ENCODE peak calls at places on chromosomes 11 and 22, in seven cellular contexts. J is neuronal stem cell, P is mesenchymal stem cell, G is IMR-90, Z is H9, B is H1, O is trophoblast cell. X is an unnamed sample.

GRCh38 chr11:36311926-36312592 is 16.0 kb downstream of the PRR5L start:
- DNase-seq in J (no peak), P (no peak), G (peak), Z (no peak), B (no peak), O (no peak), X (no peak)

GRCh38 chr11:10480026-10480425 is 25.0 kb downstream of the AMPD3 start:
- DNase-seq in J (no peak), P (no peak), G (no peak), Z (no peak), B (no peak), O (no peak), X (no peak)

GRCh38 chr11:86906198-86906597 is 49.0 kb downstream of the FZD4 start:
- DNase-seq in J (no peak), P (no peak), G (no peak), Z (no peak), B (no peak), O (no peak), X (no peak)

GRCh38 chr11:118126082-118126838 is 26.4 kb downstream of the SCN4B start:
- DNase-seq in J (no peak), P (no peak), G (no peak), Z (no peak), B (no peak), O (no peak), X (peak)

GRCh38 chr11:32006799-32007388 is 84.0 kb upstream of the RCN1 start:
- DNase-seq in J (peak), P (peak), G (peak), Z (peak), B (no peak), O (no peak), X (peak)

GRCh38 chr22:23774922-23775436 is 2.3 kb downstream of the MMP11 start:
- DNase-seq in J (no peak), P (peak), G (peak), Z (no peak), B (no peak), O (no peak), X (peak)

GRCh38 chr11:72624496-72625201 is 49.6 kb downstream of the PDE2A start:
- DNase-seq in J (no peak), P (peak), G (no peak), Z (no peak), B (no peak), O (peak), X (no peak)

GRCh38 chr22:20026204-20026908 is 5.4 kb downstream of the TANGO2 start:
- DNase-seq in J (no peak), P (no peak), G (no peak), Z (peak), B (no peak), O (peak), X (no peak)

GRCh38 chr22:20319041-20319744 is 667 bp downstream of the DGCR6L start:
- DNase-seq in J (no peak), P (peak), G (no peak), Z (peak), B (peak), O (peak), X (peak)

GRCh38 chr11:117045196-117045595 is 53.0 kb downstream of the SIK3 start:
- DNase-seq in J (no peak), P (peak), G (peak), Z (no peak), B (no peak), O (no peak), X (no peak)

GRCh38 chr22:46122511-46122971 is 27.8 kb upstream of the PPARA start:
- DNase-seq in J (peak), P (peak), G (peak), Z (peak), B (peak), O (peak), X (peak)

GRCh38 chr11:78857688-78858087 is 283.0 kb upstream of the NARS2 start:
- DNase-seq in J (no peak), P (peak), G (peak), Z (no peak), B (no peak), O (no peak), X (no peak)

GRCh38 chr22:30325065-30325720 is 1.5 kb downstream of the TBC1D10A start:
- DNase-seq in J (no peak), P (peak), G (peak), Z (no peak), B (no peak), O (peak), X (peak)

GRCh38 chr11:76251223-76251575 is 44.9 kb upstream of the WNT11 start:
- DNase-seq in J (no peak), P (no peak), G (no peak), Z (no peak), B (no peak), O (no peak), X (no peak)

GRCh38 chr22:27144345-27144744 is 487.0 kb downstream of the MIAT start:
- DNase-seq in J (no peak), P (no peak), G (no peak), Z (no peak), B (no peak), O (no peak), X (peak)

GRCh38 chr22:22692707-22693530 is 48.5 kb downstream of the GGTLC2 start:
- DNase-seq in J (peak), P (no peak), G (peak), Z (peak), B (peak), O (peak), X (peak)

GRCh38 chr11:121311373-121311772 is 18.8 kb downstream of the SC5D start:
- DNase-seq in J (no peak), P (no peak), G (no peak), Z (no peak), B (no peak), O (no peak), X (no peak)

GRCh38 chr22:46547179-46547882 is 9.9 kb upstream of the CELSR1 start:
- DNase-seq in J (no peak), P (peak), G (peak), Z (no peak), B (no peak), O (peak), X (no peak)

GRCh38 chr11:126410649-126411048 is 55.2 kb downstream of the ST3GAL4 start:
- DNase-seq in J (no peak), P (no peak), G (peak), Z (no peak), B (no peak), O (no peak), X (no peak)

GRCh38 chr11:120932305-120932905 is 91.5 kb upstream of the TBCEL start:
- DNase-seq in J (no peak), P (no peak), G (no peak), Z (no peak), B (no peak), O (no peak), X (peak)

GRCh38 chr11:120525285-120526085 is 13.9 kb downstream of the GRIK4 start:
- DNase-seq in J (no peak), P (no peak), G (no peak), Z (no peak), B (no peak), O (no peak), X (no peak)

GRCh38 chr11:63583288-63583687 is 20.1 kb upstream of the PLAAT2 start:
- DNase-seq in J (no peak), P (no peak), G (no peak), Z (no peak), B (no peak), O (no peak), X (no peak)

GRCh38 chr11:5291207-5291838 is 10.4 kb downstream of the OR51B4 start:
- DNase-seq in J (no peak), P (peak), G (peak), Z (peak), B (no peak), O (no peak), X (peak)

GRCh38 chr11:34960277-34960676 is 43.9 kb downstream of the PDHX start:
- DNase-seq in J (no peak), P (no peak), G (no peak), Z (no peak), B (no peak), O (no peak), X (no peak)

GRCh38 chr22:35172452-35172851 is 84.8 kb upstream of the HMGXB4 start:
- DNase-seq in J (no peak), P (no peak), G (no peak), Z (no peak), B (no peak), O (no peak), X (no peak)

GRCh38 chr22:50056214-50056972 is 1.7 kb downstream of the TTLL8 start:
- DNase-seq in J (no peak), P (no peak), G (no peak), Z (no peak), B (no peak), O (no peak), X (peak)

GRCh38 chr11:17651681-17652080 is 67.7 kb upstream of the MYOD1 start:
- DNase-seq in J (no peak), P (no peak), G (no peak), Z (no peak), B (no peak), O (no peak), X (no peak)

GRCh38 chr11:8906629-8907028 is 4.4 kb upstream of the AKIP1 start:
- DNase-seq in J (no peak), P (peak), G (peak), Z (no peak), B (no peak), O (no peak), X (no peak)

GRCh38 chr22:41021039-41021654 is 70.0 kb downstream of the RBX1 start:
- DNase-seq in J (no peak), P (peak), G (no peak), Z (peak), B (peak), O (peak), X (peak)

GRCh38 chr11:118004543-118005223 is 18.5 kb downstream of the IL10RA start:
- DNase-seq in J (no peak), P (no peak), G (no peak), Z (no peak), B (peak), O (no peak), X (no peak)

GRCh38 chr11:108253176-108253575 is 30.3 kb downstream of the ATM start:
- DNase-seq in J (no peak), P (peak), G (peak), Z (no peak), B (no peak), O (peak), X (peak)

DNA sequence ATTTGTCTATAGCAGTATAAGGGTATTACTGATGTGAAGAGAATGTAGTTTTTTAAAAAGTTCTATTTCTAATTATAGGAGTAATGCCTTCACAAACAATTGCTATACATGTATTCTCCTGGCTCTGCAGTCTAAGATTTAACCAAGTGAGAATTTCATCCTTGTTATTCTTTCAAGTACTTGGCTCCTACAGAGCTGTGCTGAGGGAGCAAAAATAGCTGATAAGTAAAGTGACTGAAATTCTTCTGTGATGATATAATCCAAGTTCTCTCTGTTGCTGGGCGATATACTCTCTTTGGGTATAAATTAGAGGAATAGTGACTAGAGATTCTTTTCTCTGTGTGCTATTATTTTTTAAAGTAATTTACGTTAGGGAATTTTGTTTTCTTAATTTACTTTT is 68.0 kb downstream of the PGR start:
- DNase-seq in J (no peak), P (peak), G (peak), Z (no peak), B (no peak), O (no peak), X (peak)
- H2BK120ac ChIP-seq in J (no peak), P (no peak), G (no peak), Z (no peak), B (no peak), O (no peak), X (no peak)

GRCh38 chr11:1467270-1467669 is 19.3 kb downstream of the MOB2 start:
- DNase-seq in J (no peak), P (no peak), G (no peak), Z (no peak), B (no peak), O (no peak), X (no peak)
- H2BK120ac ChIP-seq in J (no peak), P (no peak), G (no peak), Z (no peak), B (no peak), O (no peak), X (no peak)

GRCh38 chr11:111282663-111283062 is 15.7 kb upstream of the POU2AF3 start:
- DNase-seq in J (no peak), P (no peak), G (no peak), Z (no peak), B (no peak), O (no peak), X (no peak)
- H2BK120ac ChIP-seq in J (no peak), P (no peak), G (no peak), Z (no peak), B (no peak), O (no peak), X (no peak)

GRCh38 chr11:65549088-65549487 is 9.1 kb downstream of the LTBP3 start:
- DNase-seq in J (no peak), P (no peak), G (no peak), Z (no peak), B (no peak), O (no peak), X (no peak)

GRCh38 chr11:65546217-65546958 is 11.8 kb downstream of the LTBP3 start:
- DNase-seq in J (peak), P (peak), G (no peak), Z (peak), B (peak), O (peak), X (peak)

GRCh38 chr11:65551572-65552398 is 6.4 kb downstream of the LTBP3 start:
- DNase-seq in J (no peak), P (no peak), G (peak), Z (peak), B (peak), O (no peak), X (peak)

GRCh38 chr11:65545853-65546216 is 12.3 kb downstream of the LTBP3 start:
- DNase-seq in J (no peak), P (no peak), G (no peak), Z (no peak), B (no peak), O (no peak), X (no peak)

GRCh38 chr11:65547446-65548125 is 10.6 kb downstream of the LTBP3 start:
- DNase-seq in J (no peak), P (no peak), G (no peak), Z (no peak), B (peak), O (no peak), X (no peak)
- H2BK120ac ChIP-seq in J (no peak), P (no peak), G (no peak), Z (no peak), B (no peak), O (no peak), X (no peak)

GRCh38 chr22:28417426-28417825 is 262.2 kb downstream of the TTC28 start:
- DNase-seq in J (no peak), P (no peak), G (no peak), Z (no peak), B (no peak), O (no peak), X (no peak)
- H2BK120ac ChIP-seq in J (no peak), P (no peak), G (no peak), Z (no peak), B (no peak), O (no peak), X (no peak)